ENCODE peak calls at places on chromosomes 12 and 14, in four cellular contexts. Z, K, D and A are unnamed samples.
A peak's percentile ranks its signal among the peaks of the same experiment; 100 is the strongest.

GRCh38 chr12:27081668-27082091 is 698 bp downstream of the C12orf71 start:
- DNase-seq in Z (peak; percentile 25), D (no peak), K (peak; percentile 5), A (no peak)

GRCh38 chr12:124917135-124917840 is 2.8 kb upstream of the UBC start:
- DNase-seq in D (peak; percentile 83), Z (peak; percentile 95), K (peak; percentile 97), A (peak; percentile 98)

GRCh38 chr12:120916561-120916960 is 12.4 kb upstream of the SPPL3 start:
- DNase-seq in K (no peak), D (no peak), Z (no peak), A (no peak)

GRCh38 chr14:23321572-23322547 is 603 bp downstream of the PABPN1 start:
- DNase-seq in Z (peak; percentile 21), K (no peak), D (peak; percentile 74), A (peak; percentile 81)

GRCh38 chr12:130992448-130992847 is 38.7 kb downstream of the ADGRD1 start:
- DNase-seq in K (no peak), D (no peak), Z (no peak), A (no peak)

GRCh38 chr14:66884149-66884548 is 305.1 kb upstream of the GARIN2 start:
- DNase-seq in Z (no peak), K (no peak), D (no peak), A (no peak)

GRCh38 chr14:65042731-65043372 is 56.2 kb downstream of the FNTB start:
- DNase-seq in D (no peak), K (no peak), Z (no peak), A (peak; percentile 91)

GRCh38 chr12:124678421-124678893 is 111.0 kb upstream of the NCOR2 start:
- DNase-seq in K (no peak), Z (no peak), D (peak; percentile 57), A (no peak)

GRCh38 chr14:29805415-29806123 is 122.1 kb downstream of the PRKD1 start:
- DNase-seq in K (no peak), Z (no peak), D (no peak), A (peak; percentile 4)

GRCh38 chr14:53156238-53156637 is 3.1 kb upstream of the DDHD1 start:
- DNase-seq in D (no peak), Z (no peak), K (no peak), A (no peak)

GRCh38 chr14:79411403-79412174 is 799.7 kb downstream of the DIO2 start:
- DNase-seq in Z (no peak), K (no peak), D (no peak), A (no peak)

GRCh38 chr12:131092911-131093901 is 139.5 kb downstream of the ADGRD1 start:
- DNase-seq in K (no peak), D (no peak), Z (peak; percentile 4), A (no peak)

GRCh38 chr12:71157601-71158233 is at the start of gene TSPAN8:
- DNase-seq in D (no peak), Z (no peak), K (no peak), A (no peak)
- TF ChIP-seq TEAD4 in D (no peak), Z (no peak), K (no peak), A (no peak)

DNA sequence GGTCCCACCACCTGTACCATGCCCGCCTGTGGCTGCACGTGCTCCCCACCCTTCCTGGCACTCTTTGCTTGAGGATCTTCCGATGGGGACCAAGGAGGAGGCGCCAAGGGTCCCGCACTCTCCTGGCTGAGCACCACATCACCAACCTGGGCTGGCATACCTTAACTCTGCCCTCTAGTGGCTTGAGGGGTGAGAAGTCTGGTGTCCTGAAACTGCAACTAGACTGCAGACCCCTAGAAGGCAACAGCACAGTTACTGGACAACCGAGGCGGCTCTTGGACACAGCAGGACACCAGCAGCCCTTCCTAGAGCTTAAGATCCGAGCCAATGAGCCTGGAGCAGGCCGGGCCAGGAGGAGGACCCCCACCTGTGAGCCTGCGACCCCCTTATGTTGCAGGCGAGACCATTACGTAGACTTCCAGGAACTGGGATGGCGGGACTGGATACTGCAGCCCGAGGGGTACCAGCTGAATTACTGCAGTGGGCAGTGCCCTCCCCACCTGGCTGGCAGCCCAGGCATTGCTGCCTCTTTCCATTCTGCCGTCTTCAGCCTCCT is 1.1 kb downstream of the INHBE start:
- DNase-seq in Z (peak; percentile 75), K (no peak), D (no peak), A (peak; percentile 75)
- TF ChIP-seq TEAD4 in Z (no peak), K (peak; percentile 63), D (no peak), A (no peak)

GRCh38 chr12:11204173-11204572 is 17.4 kb upstream of the TAS2R42 start:
- DNase-seq in K (no peak), D (no peak), Z (no peak), A (no peak)

GRCh38 chr12:11202811-11203210 is 16.1 kb upstream of the TAS2R42 start:
- DNase-seq in D (no peak), K (no peak), Z (no peak), A (no peak)
- TF ChIP-seq TEAD4 in D (no peak), K (no peak), Z (no peak), A (no peak)

GRCh38 chr14:22095845-22096510 is 422.4 kb upstream of the OR4E1 start:
- DNase-seq in K (no peak), D (no peak), Z (no peak), A (no peak)
- TF ChIP-seq TEAD4 in K (no peak), D (no peak), Z (no peak), A (no peak)